ENCODE peak calls at places on chromosomes 7 and 10, in nine cellular contexts. I is lower lobe of right lung, P is HCT116, T is left ventricle myocardium inferior, L is AG09309, Y is Panc1, S is sigmoid colon, V is ovary, H is fibroblast of mammary gland. N is an unnamed sample.

GRCh38 chr7:47905071-47905920 is 43.0 kb downstream of the PKD1L1 start:
- DNase-seq in V (no peak), H (no peak), T (no peak), Y (no peak), L (no peak), P (no peak), I (no peak), S (no peak), N (no peak)

GRCh38 chr7:73387908-73388414 is 45.6 kb upstream of the FZD9 start:
- DNase-seq in V (no peak), Y (no peak), H (no peak), S (no peak), T (no peak), P (no peak), L (no peak), I (no peak), N (no peak)

GRCh38 chr10:130353928-130354327 is 217.7 kb downstream of the GLRX3 start:
- DNase-seq in H (no peak), V (no peak), P (no peak), I (no peak), Y (no peak), L (no peak), T (no peak), S (no peak), N (no peak)

GRCh38 chr10:63629363-63630084 is 108.3 kb downstream of the REEP3 start:
- DNase-seq in V (peak; percentile 93), S (peak; percentile 100), L (peak; percentile 98), T (peak; percentile 96), H (peak; percentile 99), I (peak; percentile 96), P (peak; percentile 97), Y (peak; percentile 97), N (peak; percentile 100)

GRCh38 chr10:131725736-131726459 is 174.9 kb upstream of the PPP2R2D start:
- DNase-seq in T (no peak), P (no peak), V (no peak), S (peak; percentile 50), Y (no peak), I (no peak), H (no peak), L (no peak), N (no peak)

GRCh38 chr7:24979470-24979862 is 512 bp downstream of the OSBPL3 start:
- DNase-seq in Y (no peak), P (no peak), L (no peak), I (peak; percentile 81), T (peak; percentile 61), H (peak; percentile 63), V (peak; percentile 71), S (peak; percentile 75), N (no peak)

GRCh38 chr7:151249732-151250072 is 1.2 kb upstream of the SMARCD3 start:
- DNase-seq in L (no peak), I (peak; percentile 72), H (no peak), P (peak; percentile 48), S (peak; percentile 87), T (peak; percentile 71), Y (no peak), V (peak; percentile 78), N (no peak)

GRCh38 chr7:4013793-4014192 is 668.3 kb upstream of the FOXK1 start:
- DNase-seq in Y (no peak), S (no peak), T (no peak), I (no peak), H (no peak), P (no peak), L (no peak), V (no peak), N (no peak)

GRCh38 chr10:90939648-90940047 is 18.8 kb upstream of the ANKRD1 start:
- DNase-seq in I (no peak), L (no peak), T (no peak), Y (no peak), V (no peak), H (no peak), S (no peak), P (no peak), N (no peak)

GRCh38 chr7:149321978-149322541 is 60.1 kb downstream of the ZNF783 start:
- DNase-seq in I (no peak), H (peak; percentile 10), V (no peak), T (no peak), P (no peak), S (no peak), L (no peak), Y (no peak), N (no peak)

GRCh38 chr10:77168161-77168560 is 469.4 kb downstream of the KCNMA1 start:
- DNase-seq in T (no peak), Y (no peak), P (no peak), I (no peak), S (no peak), V (no peak), H (no peak), L (no peak), N (no peak)

GRCh38 chr7:604038-604883 is 84.6 kb upstream of the PDGFA start:
- DNase-seq in Y (no peak), P (no peak), I (peak; percentile 88), V (no peak), L (no peak), H (peak; percentile 10), S (peak; percentile 84), T (peak; percentile 78), N (peak; percentile 25)

GRCh38 chr10:27072436-27073114 is 27.7 kb downstream of the ANKRD26 start:
- DNase-seq in L (no peak), S (no peak), I (no peak), P (no peak), H (peak; percentile 4), V (no peak), Y (no peak), T (no peak), N (no peak)

DNA sequence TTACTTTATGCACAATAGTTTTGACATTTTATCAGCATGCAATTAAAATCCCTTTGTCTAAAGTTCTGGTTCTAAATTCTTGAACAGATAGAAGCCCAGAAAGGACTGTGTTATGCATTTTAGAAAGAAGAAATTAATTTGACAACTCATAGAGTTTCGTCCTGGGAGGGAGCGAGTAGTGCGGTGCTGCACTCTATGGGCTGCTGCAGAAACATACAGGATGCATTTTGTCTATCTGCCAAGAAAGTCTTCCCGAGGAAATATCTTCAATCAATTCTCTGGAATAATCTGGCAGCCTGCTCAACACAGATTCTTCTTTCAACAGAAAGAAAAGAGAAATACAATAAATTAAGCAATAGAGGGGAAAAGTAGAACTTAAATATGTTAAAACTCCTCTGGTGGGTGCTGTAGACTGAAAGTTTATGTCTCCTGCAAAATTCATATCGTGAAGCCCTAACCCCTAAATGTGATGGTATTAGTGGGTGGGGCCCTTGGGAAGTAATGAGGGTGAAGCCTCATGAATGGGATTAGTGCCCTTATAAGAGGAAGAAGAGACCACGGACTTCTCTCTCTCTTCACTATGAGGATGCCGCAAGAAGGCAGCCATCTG is 39.0 kb upstream of the IFRD1 start:
- DNase-seq in Y (no peak), P (no peak), V (peak; percentile 35), I (no peak), L (no peak), S (no peak), H (peak; percentile 62), T (no peak), N (no peak)
- TF ChIP-seq CTCF in Y (peak; percentile 75), P (peak; percentile 44), V (no peak), I (peak; percentile 53), L (peak; percentile 63), S (peak; percentile 22), H (peak; percentile 76), T (peak; percentile 73), N (peak; percentile 63)

GRCh38 chr10:62047240-62047897 is 145.9 kb downstream of the ARID5B start:
- DNase-seq in H (peak; percentile 49), I (no peak), S (no peak), T (no peak), Y (no peak), P (no peak), V (no peak), L (no peak), N (no peak)
- H3K4me3 ChIP-seq in H (no peak overlapping the region), I (no peak overlapping the region), S (no peak overlapping the region), T (no peak overlapping the region), Y (no peak overlapping the region), P (no peak overlapping the region), V (no peak overlapping the region), L (no peak overlapping the region), N (no peak overlapping the region)

DNA sequence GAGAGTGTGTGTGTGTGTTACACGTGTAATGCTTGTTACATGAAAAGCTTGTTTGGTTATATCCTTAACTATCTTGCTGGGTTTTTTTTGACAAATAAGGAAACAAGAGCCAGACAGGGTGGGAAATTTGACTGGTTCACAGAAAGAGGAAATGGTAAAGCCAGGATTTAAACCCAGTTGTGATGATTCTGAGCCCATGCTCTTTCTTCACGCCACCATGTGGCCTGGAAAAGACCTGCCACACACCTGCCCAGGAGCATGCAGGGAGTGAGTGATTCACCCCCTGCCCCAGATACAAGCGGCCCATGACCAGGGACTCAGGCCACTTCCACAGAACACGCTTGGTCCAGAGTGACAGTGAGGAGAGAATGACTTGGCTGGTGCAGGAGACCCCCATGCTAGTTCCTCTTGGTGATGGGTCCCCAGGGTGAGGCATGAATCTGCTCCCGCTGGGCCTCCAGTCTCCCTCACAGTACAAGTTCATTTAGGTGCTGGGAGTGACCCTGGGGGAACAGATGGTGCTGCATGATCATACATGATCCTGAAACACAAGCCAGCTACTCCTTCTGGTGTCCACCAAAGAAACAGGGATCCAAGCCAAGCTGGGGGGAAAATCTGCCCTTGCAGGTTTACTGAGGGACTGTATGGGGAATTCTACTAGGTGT is 21.0 kb upstream of the EIF5AL1 start:
- DNase-seq in S (no peak), V (no peak), I (no peak), Y (no peak), L (no peak), T (no peak), H (no peak), P (no peak), N (no peak)
- TF ChIP-seq CTCF in S (no peak), V (no peak), I (no peak), Y (no peak), L (no peak), T (no peak), H (no peak), P (peak; percentile 38), N (no peak)

GRCh38 chr7:76292206-76292573 is 10.3 kb upstream of the HSPB1 start:
- DNase-seq in H (peak; percentile 43), Y (no peak), I (no peak), L (no peak), S (peak; percentile 85), P (no peak), T (no peak), V (no peak), N (no peak)
- H3K4me3 ChIP-seq in H (peak overlapping the region; percentile 22), Y (peak overlapping the region; percentile 24), I (peak overlapping the region; percentile 50), L (peak overlapping the region; percentile 16), S (peak overlapping the region; percentile 36), P (peak overlapping the region; percentile 43), T (peak overlapping the region; percentile 60), V (peak overlapping the region; percentile 25), N (peak overlapping the region; percentile 27)

N was measured in HFF-Myc.